ENCODE peak calls at places on chromosomes 1 and 21, in seven cellular contexts. P is ovary, M is breast epithelium, W is A549, Q is uterus, J is IMR-90, L is testis. F is an unnamed sample.

GRCh38 chr21:46457801-46458314 is 833 bp upstream of the DIP2A start:
- DNase-seq in P (peak; percentile 45), M (no peak), W (peak; percentile 16), Q (no peak), J (peak; percentile 40), L (peak; percentile 64), F (peak; percentile 57)

GRCh38 chr1:94580367-94581115 is 39.0 kb upstream of the F3 start:
- DNase-seq in P (no peak), M (no peak), W (no peak), Q (no peak), J (peak; percentile 45), L (no peak), F (no peak)

GRCh38 chr1:167770127-167770526 is 48.3 kb downstream of the MPZL1 start:
- DNase-seq in P (no peak), M (no peak), W (no peak), Q (no peak), J (no peak), L (no peak), F (no peak)

GRCh38 chr21:34612557-34612956 is 2.4 kb downstream of the RCAN1 start:
- DNase-seq in P (no peak), M (no peak), W (no peak), Q (no peak), J (no peak), L (no peak), F (no peak)

GRCh38 chr21:45482899-45483821 is 59.1 kb downstream of the SLC19A1 start:
- DNase-seq in P (no peak), M (no peak), W (no peak), Q (no peak), J (no peak), L (no peak), F (peak; percentile 44)

GRCh38 chr1:22328331-22329170 is 123.1 kb upstream of the ZBTB40 start:
- DNase-seq in P (no peak), M (peak; percentile 44), W (no peak), Q (no peak), J (no peak), L (no peak), F (no peak)

GRCh38 chr21:44049182-44049581 is 37.1 kb downstream of the TRAPPC10 start:
- DNase-seq in P (no peak), M (no peak), W (no peak), Q (no peak), J (no peak), L (no peak), F (no peak)

GRCh38 chr1:14476170-14476955 is 122.1 kb upstream of the KAZN start:
- DNase-seq in P (no peak), M (no peak), W (no peak), Q (no peak), J (peak; percentile 6), L (no peak), F (no peak)

GRCh38 chr1:12245733-12246132 is 15.9 kb downstream of the VPS13D start:
- DNase-seq in P (no peak), M (no peak), W (no peak), Q (no peak), J (no peak), L (no peak), F (no peak)

GRCh38 chr1:12244585-12244984 is 14.8 kb downstream of the VPS13D start:
- DNase-seq in P (no peak), M (no peak), W (no peak), Q (no peak), J (no peak), L (no peak), F (no peak)

GRCh38 chr1:12246584-12246983 is 16.8 kb downstream of the VPS13D start:
- DNase-seq in P (no peak), M (no peak), W (no peak), Q (no peak), J (no peak), L (no peak), F (no peak)

GRCh38 chr1:12245116-12245515 is 15.3 kb downstream of the VPS13D start:
- DNase-seq in P (no peak), M (no peak), W (no peak), Q (no peak), J (no peak), L (no peak), F (no peak)

GRCh38 chr1:12244078-12244477 is 14.2 kb downstream of the VPS13D start:
- DNase-seq in P (no peak), M (no peak), W (peak; percentile 26), Q (no peak), J (no peak), L (no peak), F (no peak)
- TF ChIP-seq CTCF in P (no peak), M (no peak), W (peak; percentile 15), Q (peak; percentile 7), J (peak; percentile 35), L (no peak), F (peak; percentile 16)

GRCh38 chr1:117608758-117609157 is 2.9 kb downstream of the TENT5C start:
- DNase-seq in P (no peak), M (no peak), W (no peak), Q (no peak), J (no peak), L (no peak), F (no peak)

GRCh38 chr1:117605811-117606607 is at the start of gene TENT5C:
- DNase-seq in P (peak; percentile 99), M (peak; percentile 97), W (peak; percentile 86), Q (peak; percentile 98), J (peak; percentile 95), L (peak; percentile 98), F (peak; percentile 99)

GRCh38 chr1:117606608-117607261 is 887 bp downstream of the TENT5C start:
- DNase-seq in P (peak; percentile 63), M (peak; percentile 60), W (no peak), Q (peak; percentile 60), J (peak; percentile 51), L (peak; percentile 43), F (peak; percentile 66)

GRCh38 chr1:117608213-117608612 is 2.4 kb downstream of the TENT5C start:
- DNase-seq in P (no peak), M (no peak), W (no peak), Q (peak; percentile 13), J (no peak), L (no peak), F (no peak)

DNA sequence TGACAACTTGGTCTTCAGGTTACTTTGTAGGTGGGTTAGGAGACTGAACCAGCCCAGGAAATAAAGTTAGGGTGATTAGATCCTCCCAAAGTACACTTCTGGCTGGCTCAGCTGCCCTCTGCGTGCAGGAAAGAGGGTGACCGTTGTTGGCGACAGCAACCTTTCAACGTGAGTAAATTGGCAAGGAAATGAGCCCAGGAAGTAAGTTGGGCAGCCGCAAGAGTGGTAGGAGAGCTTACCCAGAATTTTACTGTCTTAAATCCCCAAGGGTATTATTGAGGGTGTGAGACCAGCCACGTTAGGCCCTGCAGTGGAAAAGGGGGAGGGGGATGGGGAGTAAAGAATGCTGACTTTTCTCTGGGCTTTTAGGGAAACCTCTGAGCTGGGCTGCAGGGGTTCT is 1.6 kb downstream of the TENT5C start:
- DNase-seq in P (no peak), M (no peak), W (no peak), Q (peak; percentile 17), J (no peak), L (no peak), F (peak; percentile 67)
- TF ChIP-seq POLR2A in P (no peak), M (no peak), W (no peak), Q (no peak), J (no peak), L (no peak), F (peak; percentile 39)

GRCh38 chr1:161099090-161099802 is 1.1 kb downstream of the KLHDC9 start:
- DNase-seq in P (no peak), M (peak; percentile 48), W (no peak), Q (no peak), J (no peak), L (no peak), F (no peak)
- H3K4me3 ChIP-seq in P (peak overlapping the region; percentile 48), M (no peak overlapping the region), W (no peak overlapping the region), Q (peak overlapping the region; percentile 56), J (no peak overlapping the region), L (peak overlapping the region; percentile 75), F (peak overlapping the region; percentile 84)

GRCh38 chr1:2213576-2214505 is 14.3 kb upstream of the SKI start:
- DNase-seq in P (peak; percentile 94), M (no peak), W (no peak), Q (peak; percentile 94), J (peak; percentile 86), L (peak; percentile 78), F (peak; percentile 33)

GRCh38 chr1:2212167-2212541 is 16.0 kb upstream of the SKI start:
- DNase-seq in P (no peak), M (no peak), W (no peak), Q (no peak), J (peak; percentile 6), L (no peak), F (no peak)

GRCh38 chr1:2214541-2215241 is 13.4 kb upstream of the SKI start:
- DNase-seq in P (peak; percentile 72), M (no peak), W (no peak), Q (peak; percentile 70), J (no peak), L (no peak), F (no peak)

GRCh38 chr1:2210786-2211185 is 16.2 kb upstream of the FAAP20 start:
- DNase-seq in P (peak; percentile 40), M (no peak), W (no peak), Q (no peak), J (no peak), L (no peak), F (peak; percentile 45)

DNA sequence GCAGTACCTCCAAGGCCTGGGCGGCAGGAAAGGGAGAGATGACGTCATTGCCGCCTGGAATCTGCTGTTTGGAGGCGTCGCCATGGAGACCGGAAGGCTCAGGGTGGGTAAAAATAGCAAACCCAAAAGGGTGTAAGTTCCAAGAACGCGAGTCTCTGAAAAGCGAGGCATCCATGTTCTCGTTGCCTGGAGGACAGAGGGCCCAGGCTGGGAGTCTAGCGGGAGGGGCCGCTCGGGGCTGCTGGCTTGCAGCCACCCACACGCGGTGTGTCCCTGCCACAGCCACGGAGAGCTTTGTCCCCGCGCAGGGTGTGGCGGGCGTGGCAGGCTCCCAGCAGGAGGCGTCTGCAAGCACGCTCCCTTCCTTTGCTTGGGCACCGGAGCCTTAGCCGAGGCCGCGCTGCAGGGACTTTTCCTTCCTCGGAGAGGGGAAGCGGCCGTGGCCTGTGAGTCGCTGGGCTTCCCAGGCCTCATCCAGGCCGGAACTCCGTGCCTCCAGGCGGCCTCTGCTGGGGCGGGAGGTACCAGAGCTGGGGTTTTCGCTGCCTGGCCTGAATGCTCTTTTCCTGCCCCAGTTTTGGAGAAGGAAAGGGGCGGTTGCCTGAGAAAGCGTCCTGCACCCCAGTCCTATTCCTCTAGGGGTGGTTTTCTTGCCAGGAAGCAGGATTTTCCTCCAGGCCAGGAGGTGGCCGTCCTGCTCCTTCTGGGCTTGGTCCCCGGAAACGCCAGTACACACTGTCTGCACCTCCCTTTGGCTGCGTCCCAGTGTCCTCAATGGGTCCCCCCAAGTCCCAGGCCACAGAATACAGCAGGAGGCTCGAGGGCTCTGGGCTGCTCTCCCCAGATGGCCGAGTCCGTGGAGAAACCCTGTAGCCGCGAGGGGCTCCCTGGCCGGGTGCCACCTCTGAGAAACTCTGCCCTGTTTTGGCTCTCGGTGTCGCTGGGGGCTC is 15.3 kb upstream of the SKI start:
- DNase-seq in P (peak; percentile 98), M (peak; percentile 81), W (peak; percentile 90), Q (peak; percentile 96), J (peak; percentile 96), L (peak; percentile 91), F (peak; percentile 79)
- TF ChIP-seq CTCF in P (peak; percentile 43), M (no peak), W (no peak), Q (peak; percentile 20), J (peak; percentile 42), L (peak; percentile 27), F (no peak)

F was measured in right lobe of liver.